ENCODE peak calls at places on chromosomes 3 and 15, in nine cellular contexts. N is cardiac fibroblast; V is CD8-positive, alpha-beta T cell; E is neural progenitor cell; W is fibroblast of pulmonary artery; D is colonic mucosa; A is NT2/D1; R is lower lobe of right lung; J is foreskin fibroblast. O is an unnamed sample.

GRCh38 chr15:100902436-100903190 is 16.5 kb upstream of the LRRK1 start:
- DNase-seq in N (peak; percentile 96), V (no peak), E (no peak), W (peak; percentile 97), D (peak; percentile 82), A (no peak), R (peak; percentile 80), J (peak; percentile 89), O (no peak)

GRCh38 chr3:82085356-82085755 is 323.9 kb upstream of the GBE1 start:
- DNase-seq in N (peak; percentile 22), V (no peak), E (no peak), W (peak; percentile 30), D (no peak), A (no peak), R (no peak), J (no peak), O (no peak)

GRCh38 chr3:184037816-184038215 is 6.3 kb downstream of the HTR3D start:
- DNase-seq in N (no peak), V (no peak), E (no peak), W (no peak), D (no peak), A (no peak), R (no peak), J (no peak), O (peak; percentile 50)

GRCh38 chr3:87006844-87007439 is 16.0 kb upstream of the VGLL3 start:
- DNase-seq in N (peak; percentile 62), V (no peak), E (no peak), W (peak; percentile 66), D (no peak), A (no peak), R (no peak), J (peak; percentile 68), O (no peak)

GRCh38 chr15:65558336-65558735 is 28.1 kb downstream of the HACD3 start:
- DNase-seq in N (peak; percentile 32), V (no peak), E (no peak), W (peak; percentile 52), D (no peak), A (no peak), R (no peak), J (peak; percentile 91), O (no peak)

GRCh38 chr15:42863572-42864239 is 56.9 kb downstream of the TTBK2 start:
- DNase-seq in N (peak; percentile 13), V (no peak), E (no peak), W (peak; percentile 7), D (no peak), A (no peak), R (no peak), J (no peak), O (no peak)

GRCh38 chr3:63532521-63532920 is 120.0 kb upstream of the SNTN start:
- DNase-seq in N (no peak), V (no peak), E (no peak), W (no peak), D (no peak), A (no peak), R (no peak), J (no peak), O (no peak)

GRCh38 chr3:159796744-159797143 is 191.9 kb upstream of the IL12A start:
- DNase-seq in N (peak; percentile 75), V (no peak), E (no peak), W (peak; percentile 84), D (no peak), A (no peak), R (no peak), J (peak; percentile 37), O (no peak)

GRCh38 chr3:138066383-138066782 is 49.0 kb downstream of the DZIP1L start:
- DNase-seq in N (no peak), V (no peak), E (no peak), W (no peak), D (no peak), A (no peak), R (no peak), J (no peak), O (no peak)

GRCh38 chr3:105352976-105353375 is 13.7 kb upstream of the ALCAM start:
- DNase-seq in N (peak; percentile 35), V (no peak), E (no peak), W (no peak), D (no peak), A (no peak), R (no peak), J (peak; percentile 59), O (no peak)

GRCh38 chr3:124347418-124347817 is 355.5 kb upstream of the ROPN1 start:
- DNase-seq in N (no peak), V (no peak), E (no peak), W (no peak), D (no peak), A (no peak), R (no peak), J (peak; percentile 6), O (no peak)

DNA sequence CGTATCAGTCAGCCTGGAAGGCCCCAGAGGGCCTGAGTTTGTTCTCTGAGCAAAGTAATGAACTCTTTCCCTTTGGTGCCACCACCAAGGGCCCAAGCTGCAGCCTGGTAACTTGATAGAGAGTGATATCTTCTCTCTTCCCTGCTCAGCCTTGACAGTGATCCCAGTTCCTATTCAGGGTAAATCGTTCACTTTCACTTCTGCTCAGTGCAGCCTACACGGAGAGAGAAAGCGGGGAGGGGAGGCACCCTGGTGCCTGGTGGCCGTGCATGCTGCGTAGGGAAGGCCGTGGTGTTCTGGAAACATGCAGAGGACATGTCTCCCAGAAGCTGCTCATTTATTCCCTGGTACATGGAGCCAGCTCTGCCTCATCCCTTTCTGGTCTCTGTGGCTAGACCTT is 54.9 kb downstream of the KIF9 start:
- DNase-seq in N (no peak), V (no peak), E (no peak), W (no peak), D (no peak), A (no peak), R (peak; percentile 49), J (no peak), O (no peak)
- H3K4me3 ChIP-seq in N (no peak overlapping the region), V (no peak overlapping the region), E (no peak overlapping the region), W (no peak overlapping the region), D (no peak overlapping the region), A (no peak overlapping the region), R (no peak overlapping the region), J (no peak overlapping the region), O (no peak overlapping the region)

GRCh38 chr15:75750261-75751050 is 37.8 kb upstream of the CSPG4 start:
- DNase-seq in N (no peak), V (no peak), E (no peak), W (no peak), D (no peak), A (no peak), R (no peak), J (no peak), O (no peak)
- H3K4me3 ChIP-seq in N (no peak overlapping the region), V (no peak overlapping the region), E (no peak overlapping the region), W (no peak overlapping the region), D (no peak overlapping the region), A (no peak overlapping the region), R (no peak overlapping the region), J (no peak overlapping the region), O (no peak overlapping the region)

GRCh38 chr15:89406218-89406716 is 71.6 kb upstream of the POLG start:
- DNase-seq in N (no peak), V (no peak), E (peak; percentile 30), W (no peak), D (no peak), A (no peak), R (no peak), J (peak; percentile 17), O (no peak)

GRCh38 chr15:89409184-89409992 is 74.8 kb upstream of the POLG start:
- DNase-seq in N (no peak), V (no peak), E (peak; percentile 56), W (no peak), D (no peak), A (no peak), R (no peak), J (peak; percentile 15), O (peak; percentile 67)

GRCh38 chr15:89408512-89409183 is 74.0 kb upstream of the POLG start:
- DNase-seq in N (no peak), V (no peak), E (peak; percentile 27), W (peak; percentile 10), D (no peak), A (no peak), R (no peak), J (peak; percentile 21), O (no peak)

GRCh38 chr15:89404023-89404422 is 69.4 kb upstream of the POLG start:
- DNase-seq in N (no peak), V (no peak), E (no peak), W (no peak), D (no peak), A (no peak), R (no peak), J (no peak), O (no peak)

GRCh38 chr15:89406756-89407650 is 72.4 kb upstream of the POLG start:
- DNase-seq in N (no peak), V (no peak), E (peak; percentile 72), W (no peak), D (no peak), A (no peak), R (no peak), J (peak; percentile 25), O (peak; percentile 81)
- H3K4me3 ChIP-seq in N (no peak overlapping the region), V (no peak overlapping the region), E (peak overlapping the region; percentile 22), W (peak overlapping the region; percentile 33), D (no peak overlapping the region), A (peak overlapping the region; percentile 18), R (peak overlapping the region; percentile 18), J (no peak overlapping the region), O (no peak overlapping the region)

DNA sequence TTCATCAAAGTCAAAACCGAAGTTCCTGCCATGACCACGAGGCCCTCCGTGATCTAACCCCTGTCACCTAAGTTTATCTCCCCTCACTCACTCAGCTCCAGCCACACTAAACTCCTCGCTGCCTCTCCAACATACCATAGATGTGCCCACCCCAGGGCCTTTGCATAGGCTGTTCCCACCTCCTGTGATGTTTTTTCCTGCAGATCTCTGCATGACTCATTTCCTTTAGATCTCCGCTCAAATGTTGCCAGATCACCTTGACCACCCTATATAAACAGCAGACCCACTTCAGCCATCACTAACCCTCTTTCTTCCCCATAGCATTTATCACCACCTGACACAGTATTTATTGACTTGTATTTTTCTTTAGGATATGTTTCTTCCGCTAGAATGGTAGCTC is 58.5 kb downstream of the HRH1 start:
- DNase-seq in N (peak; percentile 24), V (no peak), E (no peak), W (peak; percentile 32), D (no peak), A (no peak), R (no peak), J (no peak), O (no peak)
- H3K4me3 ChIP-seq in N (no peak overlapping the region), V (no peak overlapping the region), E (no peak overlapping the region), W (no peak overlapping the region), D (no peak overlapping the region), A (no peak overlapping the region), R (no peak overlapping the region), J (no peak overlapping the region), O (no peak overlapping the region)

DNA sequence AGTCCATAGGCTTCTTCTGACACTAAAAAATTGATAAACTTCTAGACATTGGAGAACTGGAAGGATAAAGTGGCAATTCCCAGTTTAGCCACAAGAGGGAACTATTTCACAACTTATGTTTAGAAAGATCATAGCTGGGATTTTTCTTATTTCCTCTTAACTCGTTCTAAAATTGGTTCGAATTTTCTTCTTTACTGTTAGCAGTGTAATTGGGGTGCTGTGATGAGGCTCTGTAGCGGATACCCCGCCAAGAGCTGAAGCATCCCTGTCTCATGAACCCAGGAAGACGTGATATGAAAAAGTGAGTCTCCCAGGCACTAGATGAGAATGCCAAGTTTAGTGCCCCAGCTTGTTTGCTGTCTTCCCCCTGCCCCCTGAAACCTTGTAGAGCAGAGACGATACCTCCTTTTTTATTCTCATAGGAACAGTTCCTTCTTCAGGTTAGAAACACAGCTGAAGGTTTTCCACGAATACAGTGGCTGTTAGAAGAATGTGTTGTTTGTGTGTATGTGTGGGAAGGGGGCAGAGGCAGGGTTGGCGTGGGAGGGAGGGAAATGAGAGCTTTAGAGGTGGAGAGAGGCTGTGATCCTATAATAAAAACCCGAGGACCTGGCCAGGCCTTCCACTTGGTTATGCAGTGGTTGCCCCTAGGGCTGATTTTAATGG is 85.2 kb downstream of the PDCD6IP start:
- DNase-seq in N (peak; percentile 53), V (peak; percentile 44), E (peak; percentile 59), W (peak; percentile 66), D (peak; percentile 30), A (peak; percentile 28), R (no peak), J (peak; percentile 78), O (no peak)
- H3K4me3 ChIP-seq in N (no peak overlapping the region), V (no peak overlapping the region), E (peak overlapping the region; percentile 16), W (no peak overlapping the region), D (no peak overlapping the region), A (no peak overlapping the region), R (no peak overlapping the region), J (peak overlapping the region; percentile 13), O (no peak overlapping the region)

O was measured in H7.